ENCODE peak calls at places on chromosomes 4 and X, in eight cellular contexts. L, S, H, F, K, W, Y and Z are unnamed samples.
A peak's percentile ranks its signal among the peaks of the same experiment; 100 is the strongest.

GRCh38 chrX:118261136-118261535 is 84.8 kb upstream of the WDR44 start:
- DNase-seq in K (no peak), L (no peak), H (no peak), W (no peak), S (no peak), Y (no peak), F (no peak), Z (no peak)

GRCh38 chr4:122997463-122998101 is 75.2 kb upstream of the NUDT6 start:
- DNase-seq in S (no peak), K (no peak), L (no peak), Y (no peak), H (no peak), F (no peak), W (no peak), Z (no peak)

GRCh38 chr4:168028568-168028967 is 63.8 kb upstream of the ANXA10 start:
- DNase-seq in F (no peak), S (no peak), K (no peak), L (no peak), Y (no peak), H (no peak), W (peak; percentile 8), Z (peak; percentile 51)

GRCh38 chr4:26242451-26242850 is 78.4 kb upstream of the RBPJ start:
- DNase-seq in K (no peak), W (no peak), S (no peak), L (no peak), Y (no peak), F (no peak), H (no peak), Z (no peak)

GRCh38 chrX:115892056-115892708 is 278.4 kb upstream of the AGTR2 start:
- DNase-seq in L (no peak), F (no peak), Y (no peak), K (no peak), H (no peak), W (no peak), S (no peak), Z (no peak)

GRCh38 chrX:80879143-80879542 is 69.5 kb upstream of the BRWD3 start:
- DNase-seq in Y (no peak), W (peak; percentile 9), H (peak; percentile 31), L (no peak), K (no peak), S (no peak), F (no peak), Z (peak; percentile 55)

GRCh38 chrX:136823175-136823574 is 42.4 kb upstream of the ARHGEF6 start:
- DNase-seq in Y (no peak), H (no peak), K (no peak), W (no peak), L (no peak), F (no peak), S (no peak), Z (no peak)

GRCh38 chr4:155948541-155948940 is 5.1 kb downstream of the CTSO start:
- DNase-seq in W (no peak), Y (no peak), F (no peak), L (no peak), S (no peak), K (no peak), H (no peak), Z (no peak)

GRCh38 chrX:71941771-71942170 is 31.1 kb downstream of the NHSL2 start:
- DNase-seq in S (peak; percentile 91), H (peak; percentile 25), F (no peak), W (no peak), K (no peak), Y (no peak), L (peak; percentile 33), Z (no peak)

GRCh38 chr4:98584265-98584664 is 74.1 kb downstream of the TSPAN5 start:
- DNase-seq in Y (no peak), L (no peak), F (no peak), K (no peak), H (no peak), S (no peak), W (no peak), Z (no peak)

GRCh38 chr4:27381806-27382205 is 521.2 kb downstream of the STIM2 start:
- DNase-seq in S (no peak), W (no peak), K (no peak), H (no peak), F (no peak), L (no peak), Y (no peak), Z (no peak)

DNA sequence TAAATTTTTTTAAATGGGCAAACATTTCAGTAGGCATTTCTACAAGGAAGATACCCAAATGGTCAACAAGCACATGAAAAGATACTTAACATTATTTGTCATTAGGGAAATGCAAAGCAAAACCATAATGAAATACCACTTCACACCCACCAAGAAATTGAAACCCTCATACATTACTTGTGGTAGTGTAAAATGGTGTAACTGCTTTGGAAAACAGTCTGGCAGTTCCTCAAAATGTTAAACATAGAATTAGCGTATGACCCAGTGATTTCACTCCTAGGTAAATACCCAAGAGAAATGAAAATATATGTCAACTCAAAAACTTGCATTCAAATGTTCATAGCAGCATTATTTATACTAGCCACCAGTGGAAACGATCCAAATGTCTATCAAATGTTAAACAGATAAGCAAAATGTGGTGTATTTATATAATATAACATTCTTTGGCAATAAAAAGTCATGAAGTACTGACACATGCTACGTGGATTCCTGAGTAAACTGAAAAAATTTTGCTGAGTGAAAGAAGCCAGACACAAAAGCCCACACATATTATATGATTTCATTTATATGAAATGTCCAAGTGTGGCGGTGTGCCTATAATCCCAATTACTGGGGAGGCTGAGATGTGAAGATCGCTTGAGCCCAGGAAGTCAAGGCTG is 16.6 kb downstream of the TRIM2 start:
- DNase-seq in S (no peak), Y (no peak), F (no peak), K (no peak), H (no peak), L (no peak), W (no peak), Z (no peak)
- TF ChIP-seq POLR2A in S (no peak), Y (no peak), F (no peak), K (no peak), H (no peak), L (no peak), W (no peak), Z (no peak)

GRCh38 chrX:77731821-77732419 is 54.1 kb downstream of the ATRX start:
- DNase-seq in K (no peak), S (no peak), H (no peak), W (no peak), Y (no peak), L (no peak), F (no peak), Z (no peak)

GRCh38 chrX:77733342-77733741 is 52.7 kb downstream of the ATRX start:
- DNase-seq in H (no peak), F (no peak), S (no peak), L (no peak), K (no peak), W (no peak), Y (no peak), Z (no peak)
- H3K4me3 ChIP-seq in H (no peak overlapping the region), F (no peak overlapping the region), S (no peak overlapping the region), L (no peak overlapping the region), K (no peak overlapping the region), W (no peak overlapping the region), Y (no peak overlapping the region), Z (no peak overlapping the region)

GRCh38 chr4:54232151-54232688 is 3.1 kb downstream of the PDGFRA start:
- DNase-seq in F (no peak), W (no peak), Y (no peak), H (no peak), K (no peak), S (no peak), L (no peak), Z (no peak)
- H3K4me1 ChIP-seq in F (peaks cover 19% of the 10 kb centered on the region), W (peaks cover 3% of the 10 kb centered on the region), Y (peaks cover 10% of the 10 kb centered on the region), H (peaks cover 61% of the 10 kb centered on the region), K (peaks cover 83% of the 10 kb centered on the region), S (peaks cover 65% of the 10 kb centered on the region), L (peaks cover 61% of the 10 kb centered on the region), Z (peaks cover 74% of the 10 kb centered on the region)

DNA sequence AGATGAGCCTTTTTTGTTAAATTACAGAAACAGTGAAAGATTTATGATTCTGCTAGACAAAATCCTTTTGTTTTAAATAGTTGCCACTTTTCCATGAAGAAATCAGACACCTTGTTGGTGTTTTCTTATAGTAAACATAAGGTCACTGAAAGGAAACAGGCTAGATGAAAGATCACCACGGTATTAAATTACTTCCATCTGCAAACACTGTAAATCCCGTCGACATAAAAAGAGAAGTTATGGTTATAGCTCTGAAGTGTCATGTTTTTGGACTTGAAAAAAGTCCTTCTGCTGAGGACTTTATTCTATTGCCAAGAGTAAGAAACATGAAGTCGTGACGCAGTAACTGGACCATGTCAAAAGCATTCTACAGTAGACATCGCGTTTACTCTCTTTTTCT is 567.6 kb upstream of the SLIT2 start:
- DNase-seq in L (no peak), Y (no peak), S (no peak), H (no peak), W (no peak), F (no peak), K (no peak), Z (no peak)
- TF ChIP-seq POLR2A in L (no peak), Y (no peak), S (no peak), H (no peak), W (no peak), F (no peak), K (no peak), Z (no peak)